ENCODE peak calls at places on chromosomes 1 and 21, in six cellular contexts. S is tibial nerve, N is IMR-90, D is fibroblast of pulmonary artery, B is suprapubic skin, H is left lung. I is an unnamed sample.

GRCh38 chr1:178308438-178308837 is 188.3 kb downstream of the CLEC20A start:
- DNase-seq in S (no peak), N (no peak), D (no peak), B (no peak), H (no peak), I (no peak)

GRCh38 chr1:7190261-7190660 is 405.0 kb downstream of the CAMTA1 start:
- DNase-seq in S (no peak), N (no peak), D (no peak), B (no peak), H (no peak), I (no peak)

GRCh38 chr1:220430059-220430458 is 97.9 kb upstream of the MARK1 start:
- DNase-seq in S (no peak), N (no peak), D (peak), B (no peak), H (no peak), I (no peak)

GRCh38 chr1:10778640-10779039 is 17.8 kb downstream of the CASZ1 start:
- DNase-seq in S (no peak), N (no peak), D (no peak), B (no peak), H (no peak), I (peak)

GRCh38 chr1:75615664-75616435 is 4.9 kb upstream of the SLC44A5 start:
- DNase-seq in S (no peak), N (peak), D (peak), B (no peak), H (peak), I (peak)

GRCh38 chr1:11301593-11301992 is 28.6 kb downstream of the UBIAD1 start:
- DNase-seq in S (no peak), N (no peak), D (no peak), B (no peak), H (no peak), I (no peak)

GRCh38 chr1:221701570-221702186 is 40.2 kb downstream of the DUSP10 start:
- DNase-seq in S (no peak), N (no peak), D (no peak), B (no peak), H (no peak), I (no peak)

GRCh38 chr21:34152500-34152899 is 79.1 kb downstream of the MRPS6 start:
- DNase-seq in S (no peak), N (no peak), D (no peak), B (no peak), H (no peak), I (no peak)

GRCh38 chr1:90000934-90001676 is 6.2 kb downstream of the ZNF326 start:
- DNase-seq in S (no peak), N (no peak), D (no peak), B (no peak), H (no peak), I (no peak)

GRCh38 chr1:8629241-8630091 is 188.0 kb downstream of the RERE start:
- DNase-seq in S (no peak), N (peak), D (peak), B (no peak), H (no peak), I (peak)

GRCh38 chr1:179953974-179954493 is 576 bp upstream of the CEP350 start:
- DNase-seq in S (no peak), N (peak), D (peak), B (no peak), H (no peak), I (no peak)

GRCh38 chr1:229063154-229063553 is 207.8 kb upstream of the RAB4A start:
- DNase-seq in S (no peak), N (no peak), D (no peak), B (no peak), H (no peak), I (no peak)

GRCh38 chr1:58290685-58291372 is 255.7 kb downstream of the OMA1 start:
- DNase-seq in S (no peak), N (peak), D (peak), B (no peak), H (no peak), I (no peak)

GRCh38 chr1:235019456-235019855 is 109.2 kb downstream of the TOMM20 start:
- DNase-seq in S (no peak), N (peak), D (no peak), B (no peak), H (no peak), I (no peak)

GRCh38 chr21:34817821-34818662 is 149.2 kb downstream of the CLIC6 start:
- DNase-seq in S (no peak), N (no peak), D (no peak), B (no peak), H (no peak), I (no peak)

GRCh38 chr1:8137406-8138244 is 111.5 kb upstream of the ERRFI1 start:
- DNase-seq in S (no peak), N (peak), D (peak), B (no peak), H (no peak), I (no peak)

GRCh38 chr1:201628490-201628889 is 89.6 kb downstream of the NAV1 start:
- DNase-seq in S (no peak), N (no peak), D (no peak), B (no peak), H (no peak), I (no peak)

GRCh38 chr1:55720243-55720642 is 505.1 kb upstream of the USP24 start:
- DNase-seq in S (no peak), N (peak), D (no peak), B (no peak), H (peak), I (no peak)

GRCh38 chr1:72442251-72442650 is 159.9 kb upstream of the NEGR1 start:
- DNase-seq in S (no peak), N (peak), D (peak), B (no peak), H (no peak), I (no peak)

GRCh38 chr1:202010042-202011015 is at the start of gene ELF3:
- DNase-seq in S (no peak), N (no peak), D (no peak), B (no peak), H (peak), I (peak)

GRCh38 chr1:67850611-67851075 is 17.4 kb upstream of the GNG12 start:
- DNase-seq in S (peak), N (peak), D (peak), B (peak), H (no peak), I (no peak)

GRCh38 chr1:226943927-226944326 is 3.8 kb downstream of the COQ8A start:
- DNase-seq in S (no peak), N (no peak), D (no peak), B (no peak), H (no peak), I (no peak)

GRCh38 chr1:205669341-205670142 is 10.8 kb downstream of the SLC45A3 start:
- DNase-seq in S (no peak), N (no peak), D (no peak), B (no peak), H (no peak), I (peak)
- H3K4me3 ChIP-seq in S (no peak), N (no peak), D (no peak), B (no peak), H (no peak), I (peak)

GRCh38 chr1:211492511-211493132 is 660 bp upstream of the RD3 start:
- DNase-seq in S (no peak), N (no peak), D (no peak), B (no peak), H (no peak), I (peak)

GRCh38 chr1:211495584-211495983 is 3.6 kb upstream of the RD3 start:
- DNase-seq in S (no peak), N (no peak), D (no peak), B (no peak), H (no peak), I (peak)

GRCh38 chr1:211493865-211494653 is 2.1 kb upstream of the RD3 start:
- DNase-seq in S (no peak), N (no peak), D (no peak), B (no peak), H (no peak), I (peak)

GRCh38 chr1:211490821-211491415 is 1.0 kb downstream of the RD3 start:
- DNase-seq in S (no peak), N (no peak), D (no peak), B (no peak), H (no peak), I (peak)

GRCh38 chr1:211493133-211493864 is 1.3 kb upstream of the RD3 start:
- DNase-seq in S (no peak), N (no peak), D (no peak), B (no peak), H (no peak), I (peak)
- H3K4me3 ChIP-seq in S (no peak), N (no peak), D (no peak), B (no peak), H (no peak), I (no peak)

GRCh38 chr1:160460683-160461287 is 60.4 kb downstream of the VANGL2 start:
- DNase-seq in S (no peak), N (no peak), D (peak), B (no peak), H (no peak), I (no peak)
- H3K4me3 ChIP-seq in S (no peak), N (no peak), D (no peak), B (no peak), H (no peak), I (peak)

DNA sequence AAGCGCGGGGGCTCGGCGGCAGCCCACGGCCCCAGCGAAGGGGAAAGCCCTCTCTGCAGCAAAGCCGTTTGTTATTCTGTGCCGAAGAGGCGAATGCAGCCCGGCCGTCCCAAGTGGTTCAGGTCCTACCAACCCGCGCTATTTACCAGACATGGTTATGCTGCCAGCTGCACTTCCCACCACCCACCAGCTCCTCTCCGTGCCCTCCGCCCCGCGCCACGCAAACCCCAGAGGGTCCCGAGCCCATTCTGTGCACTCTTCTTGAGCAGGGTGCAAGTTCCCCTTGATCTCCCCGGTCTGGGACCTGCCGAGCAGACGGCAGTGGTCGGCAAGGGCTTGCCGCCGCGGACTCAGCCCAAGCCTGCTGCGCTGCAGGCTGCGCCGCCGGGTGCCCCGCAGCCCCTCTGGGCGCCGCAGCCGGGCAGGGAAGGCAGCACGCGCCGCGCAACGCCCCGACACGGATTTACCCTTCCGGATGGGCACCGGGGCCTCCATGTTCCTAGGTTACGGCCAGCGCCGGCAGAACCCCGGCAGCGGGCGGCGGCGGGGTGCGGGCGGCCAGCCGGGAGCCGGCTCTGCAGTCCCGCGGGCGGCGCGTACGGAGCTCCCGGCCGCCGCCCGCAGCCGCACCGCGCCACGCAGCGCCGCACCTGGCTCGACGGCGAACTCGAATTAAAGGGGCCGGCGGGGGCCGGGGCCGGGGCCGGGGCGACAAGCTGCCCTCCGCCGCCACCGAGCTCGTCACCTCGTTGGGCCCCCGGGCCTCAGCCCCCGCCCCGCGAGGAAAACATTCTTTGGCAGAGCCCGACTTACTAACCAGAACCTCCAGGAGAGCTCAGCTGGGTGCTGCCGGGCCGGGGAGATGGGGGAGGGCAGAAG is 865 bp upstream of the KCNA2 start:
- DNase-seq in S (no peak), N (no peak), D (no peak), B (no peak), H (no peak), I (no peak)
- H3K4me3 ChIP-seq in S (peak), N (peak), D (peak), B (peak), H (peak), I (peak)

DNA sequence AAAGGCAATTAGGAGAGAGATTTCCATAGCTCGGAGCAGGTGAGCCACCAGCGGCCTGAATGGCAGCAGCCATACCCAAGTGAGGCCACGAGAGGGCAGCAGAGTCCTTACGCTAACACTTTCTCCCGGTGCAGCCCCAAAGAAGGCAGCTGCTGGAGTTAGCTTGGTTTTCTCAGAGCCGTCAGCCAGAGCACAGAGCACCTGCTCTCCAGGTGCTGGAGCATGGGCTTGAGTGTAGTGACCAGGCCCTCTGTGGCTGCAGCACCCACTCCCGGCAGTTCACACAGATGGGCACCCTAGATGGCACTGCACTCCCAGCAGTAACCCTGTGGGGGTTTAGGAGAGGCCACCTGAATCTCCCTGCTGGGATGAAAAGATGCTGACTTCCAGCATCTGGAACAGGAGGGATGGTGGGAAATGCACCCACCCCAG is 45.8 kb downstream of the TMCC2 start:
- DNase-seq in S (peak), N (peak), D (peak), B (peak), H (peak), I (peak)
- H3K4me3 ChIP-seq in S (no peak), N (no peak), D (no peak), B (no peak), H (no peak), I (no peak)

GRCh38 chr1:26831059-26831458 is 4.6 kb downstream of the ZDHHC18 start:
- DNase-seq in S (no peak), N (no peak), D (no peak), B (no peak), H (no peak), I (peak)

GRCh38 chr1:26828352-26829093 is 2.0 kb downstream of the ZDHHC18 start:
- DNase-seq in S (no peak), N (no peak), D (no peak), B (no peak), H (peak), I (peak)

GRCh38 chr1:26827663-26828062 is 1.2 kb downstream of the ZDHHC18 start:
- DNase-seq in S (no peak), N (no peak), D (no peak), B (no peak), H (no peak), I (peak)

GRCh38 chr1:26827205-26827604 is 717 bp downstream of the ZDHHC18 start:
- DNase-seq in S (no peak), N (no peak), D (no peak), B (no peak), H (no peak), I (peak)

GRCh38 chr1:26829214-26829911 is 2.9 kb downstream of the ZDHHC18 start:
- DNase-seq in S (no peak), N (no peak), D (no peak), B (no peak), H (no peak), I (peak)
- H3K4me3 ChIP-seq in S (no peak), N (no peak), D (no peak), B (no peak), H (no peak), I (no peak)

DNA sequence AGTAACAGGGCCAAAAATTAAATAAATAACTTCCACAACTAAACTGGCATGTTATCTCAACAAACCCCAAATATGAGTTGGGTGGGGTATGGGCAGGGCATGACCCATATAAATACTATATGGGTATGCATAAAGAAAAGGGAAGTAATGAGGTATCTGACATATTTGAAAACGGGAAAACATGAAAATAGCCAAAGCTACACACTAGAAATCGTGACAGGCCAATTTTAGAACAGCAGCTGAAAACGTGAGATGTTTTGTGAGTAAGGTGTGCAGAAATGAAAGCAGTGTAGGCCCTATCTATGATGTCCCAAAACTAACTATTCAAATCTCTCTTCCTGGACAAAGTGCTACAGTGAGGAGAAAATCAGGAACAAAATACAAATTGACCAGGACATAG is 537.9 kb upstream of the NR5A2 start:
- DNase-seq in S (no peak), N (no peak), D (no peak), B (no peak), H (no peak), I (no peak)
- H3K4me3 ChIP-seq in S (no peak), N (no peak), D (no peak), B (no peak), H (no peak), I (no peak)

I was measured in spleen.